ENCODE peak calls at places on chromosomes 5 and 9, in six cellular contexts. One of them, this sample, is unnamed.

GRCh38 chr5:105836263-105836662 is 1834.5 kb downstream of the EFNA5 start:
- DNase-seq in H9: no peak
- DNase-seq in H1: no peak
- DNase-seq in IMR-90: peak; percentile 63
- DNase-seq in mesenchymal stem cell: peak; percentile 67
- DNase-seq in neuronal stem cell: no peak
- DNase-seq in this sample: no peak

GRCh38 chr5:10352404-10353240 is 873 bp upstream of the MARCHF6 start:
- DNase-seq in IMR-90: peak; percentile 52
- DNase-seq in H9: no peak
- DNase-seq in mesenchymal stem cell: peak; percentile 67
- DNase-seq in H1: no peak
- DNase-seq in neuronal stem cell: no peak
- DNase-seq in this sample: no peak

GRCh38 chr5:133015466-133015865 is 10.9 kb downstream of the ZCCHC10 start:
- DNase-seq in IMR-90: no peak
- DNase-seq in H9: no peak
- DNase-seq in H1: no peak
- DNase-seq in neuronal stem cell: no peak
- DNase-seq in mesenchymal stem cell: no peak
- DNase-seq in this sample: no peak

GRCh38 chr9:93136693-93137092 is 2.6 kb upstream of the NINJ1 start:
- DNase-seq in neuronal stem cell: no peak
- DNase-seq in IMR-90: no peak
- DNase-seq in H9: no peak
- DNase-seq in mesenchymal stem cell: no peak
- DNase-seq in H1: no peak
- DNase-seq in this sample: no peak

GRCh38 chr5:159218595-159219023 is 9.3 kb upstream of the RNF145 start:
- DNase-seq in IMR-90: peak; percentile 38
- DNase-seq in mesenchymal stem cell: peak; percentile 24
- DNase-seq in H1: no peak
- DNase-seq in H9: no peak
- DNase-seq in neuronal stem cell: no peak
- DNase-seq in this sample: no peak

GRCh38 chr5:20088361-20088760 is 100.4 kb upstream of the CDH18 start:
- DNase-seq in H1: no peak
- DNase-seq in neuronal stem cell: no peak
- DNase-seq in mesenchymal stem cell: no peak
- DNase-seq in IMR-90: no peak
- DNase-seq in H9: no peak
- DNase-seq in this sample: no peak

GRCh38 chr5:143446535-143447226 is 43.2 kb upstream of the NR3C1 start:
- DNase-seq in IMR-90: no peak
- DNase-seq in mesenchymal stem cell: no peak
- DNase-seq in H9: no peak
- DNase-seq in neuronal stem cell: no peak
- DNase-seq in H1: no peak
- DNase-seq in this sample: no peak

GRCh38 chr9:14962193-14962899 is 52.1 kb upstream of the FREM1 start:
- DNase-seq in neuronal stem cell: no peak
- DNase-seq in H1: no peak
- DNase-seq in mesenchymal stem cell: no peak
- DNase-seq in H9: no peak
- DNase-seq in IMR-90: no peak
- DNase-seq in this sample: no peak

GRCh38 chr9:106868565-106868964 is 5.6 kb downstream of the ZNF462 start:
- DNase-seq in H1: no peak
- DNase-seq in H9: no peak
- DNase-seq in mesenchymal stem cell: no peak
- DNase-seq in neuronal stem cell: no peak
- DNase-seq in IMR-90: no peak
- DNase-seq in this sample: no peak

GRCh38 chr9:122403381-122404002 is 32.7 kb downstream of the PTGS1 start:
- DNase-seq in mesenchymal stem cell: peak; percentile 62
- DNase-seq in neuronal stem cell: no peak
- DNase-seq in H1: no peak
- DNase-seq in IMR-90: peak; percentile 52
- DNase-seq in H9: no peak
- DNase-seq in this sample: no peak

GRCh38 chr5:135477594-135477993 is 25.4 kb upstream of the TIFAB start:
- DNase-seq in H1: no peak
- DNase-seq in IMR-90: no peak
- DNase-seq in neuronal stem cell: no peak
- DNase-seq in mesenchymal stem cell: no peak
- DNase-seq in H9: no peak
- DNase-seq in this sample: no peak

GRCh38 chr9:128026255-128027165 is 40.6 kb downstream of the NAIF1 start:
- DNase-seq in mesenchymal stem cell: peak; percentile 43
- DNase-seq in neuronal stem cell: no peak
- DNase-seq in H1: no peak
- DNase-seq in H9: no peak
- DNase-seq in IMR-90: no peak
- DNase-seq in this sample: no peak

GRCh38 chr9:37465249-37466036 is at the start of gene ZBTB5:
- DNase-seq in IMR-90: peak; percentile 100
- DNase-seq in H9: peak; percentile 99
- DNase-seq in mesenchymal stem cell: peak; percentile 100
- DNase-seq in H1: peak; percentile 98
- DNase-seq in neuronal stem cell: peak; percentile 100
- DNase-seq in this sample: peak; percentile 100

GRCh38 chr9:37468620-37469019 is 3.4 kb upstream of the ZBTB5 start:
- DNase-seq in mesenchymal stem cell: no peak
- DNase-seq in H1: no peak
- DNase-seq in IMR-90: no peak
- DNase-seq in neuronal stem cell: no peak
- DNase-seq in H9: peak; percentile 68
- DNase-seq in this sample: no peak

GRCh38 chr9:37464426-37465248 is 613 bp downstream of the ZBTB5 start:
- DNase-seq in neuronal stem cell: no peak
- DNase-seq in mesenchymal stem cell: peak; percentile 90
- DNase-seq in H9: no peak
- DNase-seq in H1: no peak
- DNase-seq in IMR-90: peak; percentile 63
- DNase-seq in this sample: peak; percentile 69

GRCh38 chr9:37466037-37466709 is 923 bp upstream of the ZBTB5 start:
- DNase-seq in H1: peak; percentile 43
- DNase-seq in IMR-90: no peak
- DNase-seq in mesenchymal stem cell: peak; percentile 90
- DNase-seq in neuronal stem cell: peak; percentile 77
- DNase-seq in H9: peak; percentile 88
- DNase-seq in this sample: no peak

DNA sequence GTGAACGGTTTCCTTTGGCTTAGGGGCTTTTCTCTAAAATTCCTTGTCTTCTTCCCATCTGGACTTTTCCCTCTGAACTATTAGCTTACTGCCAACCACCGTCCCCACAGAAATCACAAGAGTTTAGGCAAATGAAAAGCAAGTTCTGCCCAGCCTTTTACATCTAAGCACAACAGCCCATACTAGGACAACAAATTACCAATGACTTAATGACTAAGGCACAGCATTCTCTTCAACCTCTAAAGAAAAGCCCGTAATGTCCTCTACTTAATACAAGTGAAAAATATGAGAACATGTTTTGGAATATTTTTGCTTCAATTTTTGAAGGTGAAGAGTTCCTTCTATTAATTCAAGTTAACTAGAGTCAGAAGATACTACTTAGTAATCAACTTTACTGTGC is 1.2 kb downstream of the ZBTB5 start:
- DNase-seq in mesenchymal stem cell: peak; percentile 32
- DNase-seq in IMR-90: no peak
- DNase-seq in H1: no peak
- DNase-seq in neuronal stem cell: no peak
- DNase-seq in H9: no peak
- DNase-seq in this sample: no peak
- H2AFZ ChIP-seq in mesenchymal stem cell: no peak overlapping the region
- H2AFZ ChIP-seq in IMR-90: no peak overlapping the region
- H2AFZ ChIP-seq in H1: no peak overlapping the region
- H2AFZ ChIP-seq in neuronal stem cell: no peak overlapping the region
- H2AFZ ChIP-seq in H9: no peak overlapping the region
- H2AFZ ChIP-seq in this sample: no peak overlapping the region

DNA sequence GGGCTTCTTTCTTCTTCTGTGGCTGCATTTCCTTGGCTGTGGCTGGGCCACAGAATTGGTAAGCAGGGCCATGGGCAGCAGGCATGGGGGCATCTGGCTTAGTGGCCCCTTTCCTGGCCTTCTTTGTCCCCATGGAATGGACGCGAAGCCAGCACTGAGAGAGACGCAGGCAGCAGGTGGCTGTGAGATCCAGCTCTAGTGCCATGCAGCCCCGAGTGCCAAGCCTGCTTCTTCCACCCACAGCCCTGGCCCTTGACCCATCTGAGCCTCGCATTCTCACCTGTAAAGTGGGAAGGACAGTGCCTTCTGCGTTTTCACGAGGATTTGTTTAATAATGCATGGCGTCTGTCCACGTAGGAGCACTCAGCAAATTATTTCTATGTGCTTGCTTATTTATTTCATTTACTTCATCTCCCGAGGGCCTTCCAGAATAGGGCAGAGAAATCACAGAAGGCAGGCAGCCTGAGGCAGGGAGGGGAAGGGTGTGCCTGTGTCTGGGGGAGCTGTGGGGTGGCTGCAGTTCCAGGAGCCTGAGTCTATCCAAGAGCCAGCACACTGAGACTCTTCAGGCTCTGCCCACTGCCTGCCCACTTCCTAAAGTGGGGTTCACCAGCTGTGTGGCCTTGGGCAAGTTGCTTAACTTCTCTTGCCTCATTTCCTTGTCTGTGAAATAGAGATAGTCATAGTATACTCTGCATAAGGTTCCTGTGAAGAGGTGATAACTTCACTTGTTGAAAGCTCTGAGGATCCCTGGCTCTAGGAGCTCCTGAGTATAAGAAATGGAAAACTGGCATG is 55.2 kb downstream of the NTNG2 start:
- DNase-seq in H1: no peak
- DNase-seq in IMR-90: no peak
- DNase-seq in H9: no peak
- DNase-seq in neuronal stem cell: no peak
- DNase-seq in mesenchymal stem cell: no peak
- DNase-seq in this sample: no peak
- H4K91ac ChIP-seq in H1: no peak overlapping the region
- H4K91ac ChIP-seq in IMR-90: no peak overlapping the region
- H4K91ac ChIP-seq in H9: no peak overlapping the region
- H4K91ac ChIP-seq in neuronal stem cell: no peak overlapping the region
- H4K91ac ChIP-seq in mesenchymal stem cell: no peak overlapping the region
- H4K91ac ChIP-seq in this sample: no peak overlapping the region

GRCh38 chr5:24183941-24184340 is 460.8 kb downstream of the CDH10 start:
- DNase-seq in IMR-90: no peak
- DNase-seq in mesenchymal stem cell: no peak
- DNase-seq in H1: no peak
- DNase-seq in neuronal stem cell: no peak
- DNase-seq in H9: no peak
- DNase-seq in this sample: no peak

GRCh38 chr5:24188196-24188595 is 456.6 kb downstream of the CDH10 start:
- DNase-seq in IMR-90: no peak
- DNase-seq in neuronal stem cell: no peak
- DNase-seq in H9: no peak
- DNase-seq in mesenchymal stem cell: no peak
- DNase-seq in H1: no peak
- DNase-seq in this sample: no peak
- H2AFZ ChIP-seq in IMR-90: no peak overlapping the region
- H2AFZ ChIP-seq in neuronal stem cell: no peak overlapping the region
- H2AFZ ChIP-seq in H9: no peak overlapping the region
- H2AFZ ChIP-seq in mesenchymal stem cell: no peak overlapping the region
- H2AFZ ChIP-seq in H1: no peak overlapping the region
- H2AFZ ChIP-seq in this sample: no peak overlapping the region

GRCh38 chr5:173378727-173379126 is 50.5 kb upstream of the STC2 start:
- DNase-seq in neuronal stem cell: no peak
- DNase-seq in IMR-90: no peak
- DNase-seq in mesenchymal stem cell: no peak
- DNase-seq in H1: no peak
- DNase-seq in H9: no peak
- DNase-seq in this sample: no peak
- H4K91ac ChIP-seq in neuronal stem cell: no peak overlapping the region
- H4K91ac ChIP-seq in IMR-90: no peak overlapping the region
- H4K91ac ChIP-seq in mesenchymal stem cell: no peak overlapping the region
- H4K91ac ChIP-seq in H1: no peak overlapping the region
- H4K91ac ChIP-seq in H9: no peak overlapping the region
- H4K91ac ChIP-seq in this sample: no peak overlapping the region

GRCh38 chr9:108130896-108131295 is 641.3 kb upstream of the KLF4 start:
- DNase-seq in IMR-90: no peak
- DNase-seq in mesenchymal stem cell: no peak
- DNase-seq in H9: no peak
- DNase-seq in H1: no peak
- DNase-seq in neuronal stem cell: no peak
- DNase-seq in this sample: no peak
- H2AFZ ChIP-seq in IMR-90: no peak overlapping the region
- H2AFZ ChIP-seq in mesenchymal stem cell: no peak overlapping the region
- H2AFZ ChIP-seq in H9: no peak overlapping the region
- H2AFZ ChIP-seq in H1: peak overlapping the region; percentile 90
- H2AFZ ChIP-seq in neuronal stem cell: no peak overlapping the region
- H2AFZ ChIP-seq in this sample: no peak overlapping the region

DNA sequence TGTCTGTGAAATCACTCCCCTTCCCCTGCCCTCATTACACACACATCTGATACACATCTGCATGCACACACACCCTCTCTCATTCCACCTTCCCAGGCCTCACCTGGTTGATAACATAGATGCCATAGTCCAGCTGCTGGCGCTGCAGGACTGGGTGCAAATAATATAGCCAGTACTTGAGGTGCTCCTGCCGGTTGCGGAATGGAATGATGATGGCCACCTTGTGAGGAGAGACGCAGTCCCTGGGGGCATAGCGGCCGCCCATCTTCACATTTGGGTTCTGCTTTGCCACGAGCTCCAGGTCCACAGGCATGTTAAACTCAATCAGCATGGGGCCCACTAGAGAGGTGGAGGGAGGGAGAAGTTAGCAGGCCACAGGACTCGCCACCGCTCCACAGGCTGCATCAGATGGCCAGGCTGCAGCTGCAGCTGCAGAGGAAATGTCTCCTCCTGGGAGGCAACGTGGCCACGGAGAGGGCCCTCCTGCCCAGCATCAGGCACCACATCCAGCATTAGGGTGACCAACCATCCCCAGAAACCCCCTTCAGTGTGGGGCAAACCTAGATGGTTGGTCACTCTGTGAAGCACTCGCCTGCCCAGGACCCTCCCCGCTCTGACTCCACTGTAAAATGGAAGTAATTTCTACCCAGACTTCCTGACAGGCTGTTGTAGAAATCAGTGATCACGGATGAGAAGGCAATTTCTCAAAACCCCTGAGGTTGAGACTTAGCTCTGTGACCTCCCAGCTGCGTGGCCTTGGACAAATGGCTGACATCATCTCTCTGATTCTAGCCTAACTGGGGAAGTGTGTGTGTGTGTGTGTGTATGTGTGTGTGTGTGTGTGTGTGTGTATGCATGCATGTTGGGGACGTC is 31.8 kb downstream of the B4GALT1 start:
- DNase-seq in H1: no peak
- DNase-seq in neuronal stem cell: no peak
- DNase-seq in H9: no peak
- DNase-seq in IMR-90: peak; percentile 49
- DNase-seq in mesenchymal stem cell: no peak
- DNase-seq in this sample: peak; percentile 84
- H4K91ac ChIP-seq in H1: no peak overlapping the region
- H4K91ac ChIP-seq in neuronal stem cell: no peak overlapping the region
- H4K91ac ChIP-seq in H9: no peak overlapping the region
- H4K91ac ChIP-seq in IMR-90: no peak overlapping the region
- H4K91ac ChIP-seq in mesenchymal stem cell: peak overlapping the region; percentile 6
- H4K91ac ChIP-seq in this sample: no peak overlapping the region

This sample was measured in trophoblast cell.